ENCODE peak calls at places on chromosome 11, in seven cellular contexts. I is mesenchymal stem cell, B is H9, J is trophoblast cell, F is mesendoderm, X is neuronal stem cell, G is H1. L is an unnamed sample.

GRCh38 chr11:69073445-69073844 is 24.7 kb downstream of the TPCN2 start:
- DNase-seq in I (no peak), B (no peak), J (no peak), F (no peak), X (no peak), G (no peak), L (no peak)

GRCh38 chr11:131766637-131767036 is 396.2 kb downstream of the NTM start:
- DNase-seq in I (no peak), B (no peak), J (no peak), F (no peak), X (no peak), G (no peak), L (no peak)

GRCh38 chr11:123197711-123198110 is 2.7 kb upstream of the CLMP start:
- DNase-seq in I (peak; percentile 79), B (no peak), J (peak; percentile 72), F (peak; percentile 32), X (no peak), G (no peak), L (peak; percentile 97)

GRCh38 chr11:122981388-122982264 is at the start of gene BSX:
- DNase-seq in I (peak; percentile 43), B (peak; percentile 96), J (peak; percentile 31), F (peak; percentile 93), X (peak; percentile 88), G (peak; percentile 91), L (peak; percentile 17)

GRCh38 chr11:26227311-26227710 is 104.6 kb upstream of the ANO3 start:
- DNase-seq in I (peak; percentile 83), B (no peak), J (no peak), F (peak; percentile 27), X (no peak), G (no peak), L (peak; percentile 94)

GRCh38 chr11:68164437-68164836 is 43.2 kb upstream of the CHKA start:
- DNase-seq in I (peak; percentile 22), B (no peak), J (no peak), F (no peak), X (no peak), G (no peak), L (peak; percentile 66)

GRCh38 chr11:35566161-35566560 is 40.7 kb upstream of the PAMR1 start:
- DNase-seq in I (no peak), B (no peak), J (no peak), F (no peak), X (no peak), G (no peak), L (no peak)

GRCh38 chr11:16933756-16934603 is 80.2 kb downstream of the PLEKHA7 start:
- DNase-seq in I (peak; percentile 5), B (no peak), J (no peak), F (peak; percentile 98), X (no peak), G (no peak), L (no peak)

GRCh38 chr11:100753144-100753543 is 66.1 kb downstream of the ARHGAP42 start:
- DNase-seq in I (no peak), B (peak; percentile 81), J (peak; percentile 73), F (peak; percentile 96), X (no peak), G (peak; percentile 61), L (no peak)

GRCh38 chr11:12995823-12996222 is 13.3 kb upstream of the RASSF10 start:
- DNase-seq in I (no peak), B (no peak), J (no peak), F (no peak), X (no peak), G (no peak), L (no peak)

GRCh38 chr11:12997168-12997567 is 11.9 kb upstream of the RASSF10 start:
- DNase-seq in I (no peak), B (no peak), J (no peak), F (no peak), X (no peak), G (no peak), L (no peak)

GRCh38 chr11:12995211-12995610 is 13.9 kb upstream of the RASSF10 start:
- DNase-seq in I (no peak), B (no peak), J (no peak), F (no peak), X (no peak), G (no peak), L (no peak)

GRCh38 chr11:12994476-12994875 is 14.6 kb upstream of the RASSF10 start:
- DNase-seq in I (no peak), B (no peak), J (no peak), F (no peak), X (no peak), G (no peak), L (no peak)

GRCh38 chr11:12993626-12994025 is 15.5 kb upstream of the RASSF10 start:
- DNase-seq in I (no peak), B (no peak), J (peak; percentile 74), F (no peak), X (no peak), G (no peak), L (no peak)
- H3K4ac ChIP-seq in I (no peak overlapping the region), B (no peak overlapping the region), J (no peak overlapping the region), F (no peak overlapping the region), X (no peak overlapping the region), G (no peak overlapping the region), L (no peak overlapping the region)

GRCh38 chr11:127034973-127035372 is 34.4 kb upstream of the KIRREL3 start:
- DNase-seq in I (no peak), B (no peak), J (no peak), F (no peak), X (no peak), G (no peak), L (no peak)
- H3K4ac ChIP-seq in I (no peak overlapping the region), B (no peak overlapping the region), J (no peak overlapping the region), F (no peak overlapping the region), X (no peak overlapping the region), G (no peak overlapping the region), L (no peak overlapping the region)

GRCh38 chr11:432501-433100 is 9.2 kb downstream of the ANO9 start:
- DNase-seq in I (no peak), B (no peak), J (no peak), F (no peak), X (no peak), G (no peak), L (no peak)

GRCh38 chr11:429391-429790 is 12.4 kb downstream of the ANO9 start:
- DNase-seq in I (no peak), B (no peak), J (no peak), F (no peak), X (no peak), G (no peak), L (no peak)

GRCh38 chr11:431921-432320 is 9.9 kb downstream of the ANO9 start:
- DNase-seq in I (no peak), B (no peak), J (no peak), F (no peak), X (no peak), G (no peak), L (no peak)

GRCh38 chr11:428295-428694 is 13.5 kb upstream of the SIGIRR start:
- DNase-seq in I (no peak), B (no peak), J (no peak), F (no peak), X (no peak), G (no peak), L (no peak)

DNA sequence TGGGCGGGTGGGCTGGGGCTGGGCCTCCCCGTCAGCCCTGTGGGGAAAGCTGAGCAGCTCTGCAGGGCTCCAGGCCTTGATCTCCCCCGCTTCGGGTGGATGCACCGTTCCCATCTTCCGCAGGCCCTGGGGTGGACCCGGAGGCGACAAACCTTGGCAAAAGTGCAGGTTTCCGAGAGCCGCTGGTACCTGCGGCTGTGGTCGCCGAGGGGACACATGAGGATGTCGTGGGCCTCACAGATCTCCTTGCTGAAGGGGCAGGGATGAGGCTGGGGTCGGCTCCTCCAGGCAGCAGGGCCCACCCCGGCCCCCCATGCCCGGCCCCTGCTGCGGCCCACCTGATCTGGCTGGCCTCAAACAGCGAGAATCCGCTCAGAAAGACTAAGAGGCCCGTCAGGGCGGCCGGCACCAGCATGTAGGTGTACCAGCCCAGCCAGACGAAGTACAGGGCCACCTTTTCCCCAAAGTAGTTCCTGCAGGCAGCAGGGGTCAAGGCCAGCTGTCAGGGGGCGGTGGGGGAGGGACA is 11.8 kb downstream of the ANO9 start:
- DNase-seq in I (no peak), B (no peak), J (peak; percentile 40), F (peak; percentile 37), X (no peak), G (peak; percentile 62), L (no peak)
- H3K4ac ChIP-seq in I (no peak overlapping the region), B (no peak overlapping the region), J (no peak overlapping the region), F (no peak overlapping the region), X (no peak overlapping the region), G (no peak overlapping the region), L (no peak overlapping the region)

DNA sequence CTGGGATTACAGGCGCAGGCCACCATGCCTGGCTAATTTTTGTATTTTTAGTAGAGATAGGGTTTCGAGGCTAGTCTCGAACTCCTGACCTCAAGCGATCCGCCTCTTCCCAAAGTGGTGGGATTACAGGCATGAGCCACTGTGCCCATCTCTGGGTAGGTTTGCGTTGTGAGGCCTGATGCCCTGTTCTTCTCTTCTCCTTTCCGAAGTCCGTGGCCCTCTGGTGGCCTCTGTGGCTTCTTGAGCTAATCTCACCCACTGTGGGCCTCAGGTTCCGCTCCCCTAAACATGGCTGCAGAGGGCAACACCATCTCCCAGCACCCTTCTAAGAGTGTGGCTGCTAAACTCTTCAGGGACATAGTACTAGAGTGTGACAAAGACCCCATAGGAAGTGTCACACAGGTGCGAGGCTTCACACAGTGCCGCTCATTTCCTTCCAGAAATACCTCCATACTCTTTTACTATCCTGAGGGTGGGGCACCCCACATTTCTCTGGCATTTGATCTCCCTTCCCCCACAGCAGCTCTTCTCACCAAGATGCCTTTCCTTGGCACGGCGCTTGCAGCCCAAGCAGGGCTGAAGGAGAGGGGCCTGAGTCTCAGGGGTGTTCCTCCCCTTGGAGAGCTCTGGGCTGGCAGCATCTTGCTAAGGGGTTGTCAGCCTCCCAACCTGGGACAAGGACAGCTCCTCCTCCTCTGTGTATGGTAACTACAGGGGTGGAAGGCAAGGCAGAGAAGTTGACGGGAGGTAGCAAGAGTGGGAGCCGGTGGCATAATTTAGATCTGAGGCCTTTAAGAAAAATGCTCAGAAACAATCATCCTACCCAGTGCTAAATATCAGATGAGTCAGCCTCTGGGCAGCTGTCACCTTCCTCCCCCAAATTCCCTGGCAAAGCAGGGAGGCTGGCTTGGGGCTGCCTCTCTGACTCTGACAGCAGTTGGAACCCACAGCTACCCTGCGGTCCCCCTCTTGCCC is 6.1 kb downstream of the THY1 start:
- DNase-seq in I (no peak), B (peak; percentile 63), J (no peak), F (peak; percentile 59), X (no peak), G (no peak), L (peak; percentile 59)
- H3K4ac ChIP-seq in I (no peak overlapping the region), B (no peak overlapping the region), J (no peak overlapping the region), F (no peak overlapping the region), X (no peak overlapping the region), G (no peak overlapping the region), L (peak overlapping the region; percentile 89)

GRCh38 chr11:112889446-112889845 is 71.8 kb upstream of the NCAM1 start:
- DNase-seq in I (no peak), B (no peak), J (no peak), F (no peak), X (no peak), G (no peak), L (no peak)

GRCh38 chr11:112884012-112884767 is 77.0 kb upstream of the NCAM1 start:
- DNase-seq in I (peak; percentile 0), B (no peak), J (no peak), F (no peak), X (no peak), G (no peak), L (no peak)

GRCh38 chr11:112885744-112886706 is 75.2 kb upstream of the NCAM1 start:
- DNase-seq in I (no peak), B (no peak), J (no peak), F (no peak), X (no peak), G (no peak), L (no peak)

GRCh38 chr11:112882494-112883381 is 78.5 kb upstream of the NCAM1 start:
- DNase-seq in I (no peak), B (no peak), J (peak; percentile 96), F (no peak), X (no peak), G (no peak), L (no peak)

GRCh38 chr11:112886707-112887370 is 74.4 kb upstream of the NCAM1 start:
- DNase-seq in I (peak; percentile 1), B (no peak), J (peak; percentile 94), F (no peak), X (no peak), G (no peak), L (no peak)
- H3K4ac ChIP-seq in I (no peak overlapping the region), B (no peak overlapping the region), J (no peak overlapping the region), F (no peak overlapping the region), X (no peak overlapping the region), G (no peak overlapping the region), L (no peak overlapping the region)